ENCODE peak calls at places on chromosome 14, in five cellular contexts. C is stimulated activated CD8-positive, alpha-beta memory T cell treated with anti-CD3 and anti-CD28 coated beads, Interleukin-12 subunit alpha, Interleukin-12 subunit beta, amount 100 ng/mL, for 4 hours; Z is activated CD4-positive, alpha-beta T cell treated with anti-CD3 and anti-CD28 coated beads for 48 hours; X is NCI-H2081; S is T47D. K is an unnamed sample.

GRCh38 chr14:104292084-104292970 is 153.9 kb downstream of the KIF26A start:
- DNase-seq in C (no peak), X (no peak), Z (no peak), S (no peak), K (no peak)

GRCh38 chr14:90568405-90568804 is 171.6 kb downstream of the CALM1 start:
- DNase-seq in C (no peak), S (no peak), Z (no peak), X (no peak), K (peak)

GRCh38 chr14:101132051-101132541 is 228.6 kb upstream of the RTL1 start:
- DNase-seq in X (no peak), C (no peak), Z (no peak), S (no peak), K (no peak)

GRCh38 chr14:103716899-103717411 is 1.3 kb downstream of the ZFYVE21 start:
- DNase-seq in X (no peak), C (no peak), Z (no peak), S (no peak), K (no peak)

GRCh38 chr14:98940693-98941437 is 331.1 kb downstream of the BCL11B start:
- DNase-seq in X (no peak), Z (no peak), S (no peak), C (no peak), K (no peak)

GRCh38 chr14:31038521-31039166 is 12.5 kb upstream of the STRN3 start:
- DNase-seq in Z (no peak), C (no peak), X (no peak), S (no peak), K (no peak)

GRCh38 chr14:37585101-37585479 is 10.0 kb downstream of the FOXA1 start:
- DNase-seq in C (no peak), Z (no peak), S (no peak), X (peak), K (no peak)

GRCh38 chr14:31829256-31829923 is 247.7 kb upstream of the ARHGAP5 start:
- DNase-seq in S (no peak), Z (no peak), C (no peak), X (no peak), K (no peak)

GRCh38 chr14:93239869-93240677 is 33.0 kb downstream of the UBR7 start:
- DNase-seq in C (no peak), Z (no peak), S (no peak), X (no peak), K (no peak)

GRCh38 chr14:69828879-69829278 is 31.8 kb upstream of the SLC10A1 start:
- DNase-seq in C (no peak), S (no peak), X (no peak), Z (no peak), K (no peak)

GRCh38 chr14:75234173-75234855 is 44.3 kb upstream of the FOS start:
- DNase-seq in Z (no peak), X (no peak), C (no peak), S (no peak), K (peak)

GRCh38 chr14:101849640-101850039 is 88.1 kb downstream of the PPP2R5C start:
- DNase-seq in X (no peak), S (no peak), Z (no peak), C (no peak), K (no peak)

GRCh38 chr14:103546651-103547454 is 15.6 kb downstream of the BAG5 start:
- DNase-seq in Z (peak), C (peak), S (peak), X (peak), K (peak)

GRCh38 chr14:21043387-21044105 is 1.4 kb downstream of the RNASE7 start:
- DNase-seq in X (no peak), C (no peak), Z (no peak), S (no peak), K (no peak)

GRCh38 chr14:92105845-92106094 is 612 bp downstream of the ATXN3 start:
- DNase-seq in C (no peak), Z (peak), S (peak), X (peak), K (no peak)

GRCh38 chr14:102805454-102805891 is 28.2 kb downstream of the TRAF3 start:
- DNase-seq in S (no peak), X (no peak), C (no peak), Z (peak), K (no peak)

GRCh38 chr14:35808076-35808657 is 928 bp downstream of the RALGAPA1 start:
- DNase-seq in X (no peak), S (no peak), C (no peak), Z (peak), K (peak)

GRCh38 chr14:90235179-90235976 is 21.0 kb upstream of the PSMC1 start:
- DNase-seq in Z (peak), X (peak), S (peak), C (peak), K (peak)

GRCh38 chr14:101119830-101120571 is 216.5 kb upstream of the RTL1 start:
- DNase-seq in S (no peak), C (no peak), X (no peak), Z (no peak), K (no peak)

GRCh38 chr14:96205059-96205993 is 687 bp downstream of the BDKRB2 start:
- DNase-seq in C (no peak), X (no peak), S (peak), Z (no peak), K (no peak)

GRCh38 chr14:63896278-63896720 is 43.5 kb downstream of the SYNE2 start:
- DNase-seq in C (no peak), Z (no peak), X (peak), S (no peak), K (peak)

GRCh38 chr14:83660597-83660996 is 1869.3 kb upstream of the FLRT2 start:
- DNase-seq in S (no peak), C (no peak), X (no peak), Z (no peak), K (no peak)

GRCh38 chr14:58637391-58638230 is at the start of gene DACT1:
- DNase-seq in S (no peak), X (peak), Z (peak), C (peak), K (peak)

GRCh38 chr14:99425272-99425681 is 55.4 kb downstream of the SETD3 start:
- DNase-seq in C (no peak), S (no peak), X (peak), Z (no peak), K (no peak)

GRCh38 chr14:94775875-94776217 is 5.9 kb upstream of the GSC start:
- DNase-seq in C (no peak), Z (no peak), X (no peak), S (no peak), K (no peak)

GRCh38 chr14:53190938-53191337 is 37.8 kb upstream of the DDHD1 start:
- DNase-seq in Z (peak), X (no peak), S (no peak), C (no peak), K (no peak)

GRCh38 chr14:37970696-37971095 is 237.0 kb upstream of the SSTR1 start:
- DNase-seq in X (no peak), Z (no peak), C (no peak), S (no peak), K (no peak)

GRCh38 chr14:74834682-74835392 is 41.1 kb downstream of the PROX2 start:
- DNase-seq in Z (no peak), X (no peak), C (no peak), S (no peak), K (no peak)

GRCh38 chr14:89524412-89524811 is 107.4 kb upstream of the FOXN3 start:
- DNase-seq in S (no peak), C (no peak), X (no peak), Z (no peak), K (no peak)

GRCh38 chr14:96053600-96054381 is 14.6 kb downstream of the C14orf132 start:
- DNase-seq in Z (no peak), X (peak), S (no peak), C (no peak), K (peak)

GRCh38 chr14:94128216-94128839 is 1.1 kb downstream of the IFI27L2 start:
- DNase-seq in Z (no peak), S (no peak), C (no peak), X (no peak), K (no peak)

GRCh38 chr14:53999061-53999488 is 42.5 kb upstream of the BMP4 start:
- DNase-seq in X (no peak), C (no peak), Z (no peak), S (peak), K (no peak)

GRCh38 chr14:23729720-23730387 is 93.7 kb downstream of the DHRS2 start:
- DNase-seq in C (no peak), Z (no peak), S (no peak), X (no peak), K (no peak)

GRCh38 chr14:65981192-65981843 is 504.9 kb upstream of the CCDC196 start:
- DNase-seq in C (no peak), S (no peak), X (no peak), Z (no peak), K (peak)

GRCh38 chr14:92687681-92688433 is 60.6 kb downstream of the LGMN start:
- DNase-seq in Z (no peak), S (no peak), X (peak), C (no peak), K (no peak)

K was measured in putamen.